ENCODE peak calls at places on chromosomes 1 and 21, in five cellular contexts. F is Peyer's patch, C is A549, H is adrenal gland, V is tibial nerve. A is an unnamed sample.

GRCh38 chr1:27122652-27123051 is 32.3 kb downstream of the SLC9A1 start:
- DNase-seq in F (peak; percentile 79), C (peak; percentile 77), H (peak; percentile 95), V (no peak), A (peak; percentile 78)

GRCh38 chr1:59020151-59020997 is 236.5 kb upstream of the JUN start:
- DNase-seq in F (no peak), C (no peak), H (peak; percentile 79), V (peak; percentile 51), A (no peak)

GRCh38 chr1:230062521-230062920 is 4.5 kb upstream of the GALNT2 start:
- DNase-seq in F (no peak), C (no peak), H (no peak), V (no peak), A (no peak)

GRCh38 chr1:158046726-158047510 is 53.5 kb downstream of the KIRREL1 start:
- DNase-seq in F (no peak), C (no peak), H (no peak), V (no peak), A (no peak)

GRCh38 chr1:155127105-155127671 is 488 bp upstream of the EFNA1 start:
- DNase-seq in F (peak; percentile 90), C (no peak), H (peak; percentile 86), V (peak; percentile 76), A (peak; percentile 94)

GRCh38 chr1:175783126-175783722 is 39.8 kb upstream of the TNR start:
- DNase-seq in F (no peak), C (no peak), H (no peak), V (no peak), A (no peak)

GRCh38 chr1:78237364-78237916 is 191.7 kb downstream of the GIPC2 start:
- DNase-seq in F (no peak), C (no peak), H (no peak), V (no peak), A (no peak)

GRCh38 chr1:198156111-198156744 is 570 bp upstream of the NEK7 start:
- DNase-seq in F (peak; percentile 68), C (peak; percentile 77), H (peak; percentile 78), V (peak; percentile 70), A (no peak)

GRCh38 chr1:38898653-38899230 is 17.4 kb upstream of the GJA9 start:
- DNase-seq in F (no peak), C (no peak), H (no peak), V (no peak), A (no peak)

GRCh38 chr1:21090460-21090859 is 86.2 kb downstream of the EIF4G3 start:
- DNase-seq in F (no peak), C (no peak), H (no peak), V (no peak), A (no peak)

GRCh38 chr1:223135176-223135575 is 7.9 kb downstream of the TLR5 start:
- DNase-seq in F (no peak), C (no peak), H (peak; percentile 78), V (no peak), A (no peak)

GRCh38 chr1:168469690-168470089 is 74.1 kb downstream of the XCL2 start:
- DNase-seq in F (no peak), C (peak; percentile 21), H (peak; percentile 93), V (peak; percentile 45), A (no peak)

GRCh38 chr21:18058731-18059398 is 185.8 kb upstream of the CHODL start:
- DNase-seq in F (no peak), C (no peak), H (no peak), V (no peak), A (no peak)

GRCh38 chr1:244049969-244050834 is 881 bp upstream of the ZBTB18 start:
- DNase-seq in F (peak; percentile 58), C (no peak), H (no peak), V (no peak), A (no peak)

GRCh38 chr1:108831225-108831624 is 25.7 kb downstream of the AKNAD1 start:
- DNase-seq in F (no peak), C (no peak), H (no peak), V (peak; percentile 40), A (no peak)

GRCh38 chr1:23178414-23178813 is 9.8 kb upstream of the LUZP1 start:
- DNase-seq in F (no peak), C (no peak), H (peak; percentile 34), V (no peak), A (no peak)

GRCh38 chr1:155709391-155709790 is 20.5 kb downstream of the DAP3 start:
- DNase-seq in F (no peak), C (no peak), H (no peak), V (no peak), A (no peak)

GRCh38 chr1:76234061-76234460 is 159.5 kb downstream of the ST6GALNAC3 start:
- DNase-seq in F (no peak), C (no peak), H (no peak), V (no peak), A (no peak)

GRCh38 chr1:36099681-36100341 is 11.1 kb downstream of the ADPRS start:
- DNase-seq in F (peak; percentile 86), C (peak; percentile 69), H (peak; percentile 85), V (peak; percentile 84), A (peak; percentile 82)

GRCh38 chr1:51565009-51565408 is 45.9 kb upstream of the EPS15 start:
- DNase-seq in F (no peak), C (no peak), H (no peak), V (no peak), A (no peak)
- H3K4me1 ChIP-seq in F (no peaks in the 10 kb centered on the region), C (peaks cover 37% of the 10 kb centered on the region), H (peaks cover 34% of the 10 kb centered on the region), V (peaks cover 28% of the 10 kb centered on the region), A (peaks cover 8% of the 10 kb centered on the region)

GRCh38 chr1:81172483-81172882 is 628.3 kb upstream of the ADGRL2 start:
- DNase-seq in F (no peak), C (no peak), H (no peak), V (no peak), A (no peak)
- H3K9me3 ChIP-seq in F (no peaks in the 10 kb centered on the region), C (no peaks in the 10 kb centered on the region), H (no peaks in the 10 kb centered on the region), V (peaks cover 33% of the 10 kb centered on the region), A (no peaks in the 10 kb centered on the region)

GRCh38 chr1:100895540-100896480 is at the start of gene SLC30A7:
- DNase-seq in F (peak; percentile 98), C (peak; percentile 52), H (peak; percentile 97), V (peak; percentile 95), A (peak; percentile 98)
- TF ChIP-seq POLR2A in F (peak; percentile 64), C (peak; percentile 55), H (peak; percentile 90), V (peak; percentile 53), A (peak; percentile 75)

DNA sequence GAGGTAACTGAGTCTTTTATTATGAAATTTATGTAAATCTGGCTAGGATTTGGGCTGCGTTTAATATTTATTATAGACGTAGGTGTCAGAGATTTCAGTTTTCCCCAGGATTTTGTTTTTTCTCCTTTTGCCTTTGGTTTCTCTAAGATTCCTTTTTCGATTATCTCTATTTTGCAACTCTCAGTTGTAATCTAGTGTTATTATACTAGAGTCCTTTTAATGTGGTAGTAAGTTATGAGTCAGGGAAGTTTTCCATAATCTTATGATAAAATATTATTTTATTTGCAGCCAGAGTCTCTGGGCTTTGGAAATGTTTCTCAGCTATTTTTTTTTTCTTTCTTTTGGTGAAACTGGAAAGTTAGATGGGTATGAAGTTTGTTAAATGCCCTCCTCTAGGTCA is 1043.8 kb downstream of the PLA2G4A start:
- DNase-seq in F (no peak), C (no peak), H (no peak), V (no peak), A (no peak)
- H3K4me1 ChIP-seq in F (no peaks in the 10 kb centered on the region), C (no peaks in the 10 kb centered on the region), H (no peaks in the 10 kb centered on the region), V (no peaks in the 10 kb centered on the region), A (no peaks in the 10 kb centered on the region)

GRCh38 chr21:45889961-45890360 is 91.6 kb upstream of the COL6A1 start:
- DNase-seq in F (no peak), C (no peak), H (no peak), V (no peak), A (no peak)
- H3K9me3 ChIP-seq in F (no peaks in the 10 kb centered on the region), C (no peaks in the 10 kb centered on the region), H (no peaks in the 10 kb centered on the region), V (no peaks in the 10 kb centered on the region), A (no peaks in the 10 kb centered on the region)

DNA sequence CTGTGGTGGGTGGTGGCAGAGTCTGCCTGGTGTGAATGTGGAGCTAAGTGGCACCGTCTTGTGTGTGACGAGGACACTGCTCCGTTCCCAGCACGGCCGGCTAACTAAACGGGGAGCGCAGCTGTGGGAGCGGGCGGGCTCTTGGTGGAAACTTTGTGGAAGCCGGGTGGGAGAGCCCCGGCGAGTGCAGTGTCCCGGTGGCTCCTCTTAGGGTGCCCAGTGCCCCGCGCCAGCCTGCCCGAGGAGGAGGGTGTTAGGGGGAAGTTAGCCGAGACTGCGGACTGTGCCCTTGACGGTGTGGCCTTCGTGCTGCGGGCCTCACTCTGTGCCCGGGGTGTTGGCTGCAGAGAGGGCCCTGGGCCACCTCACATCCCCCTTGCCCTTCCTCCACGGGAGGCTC is 9.9 kb downstream of the PEX10 start:
- DNase-seq in F (no peak), C (no peak), H (peak; percentile 52), V (no peak), A (no peak)
- TF ChIP-seq POLR2A in F (no peak), C (no peak), H (no peak), V (no peak), A (no peak)

GRCh38 chr1:203667616-203668015 is 41.0 kb downstream of the ATP2B4 start:
- DNase-seq in F (no peak), C (no peak), H (no peak), V (no peak), A (no peak)

GRCh38 chr1:203663820-203664219 is 37.2 kb downstream of the ATP2B4 start:
- DNase-seq in F (no peak), C (no peak), H (no peak), V (no peak), A (no peak)

GRCh38 chr1:203666621-203667020 is 40.0 kb downstream of the ATP2B4 start:
- DNase-seq in F (no peak), C (no peak), H (no peak), V (no peak), A (no peak)

GRCh38 chr1:203668401-203668800 is 41.8 kb downstream of the ATP2B4 start:
- DNase-seq in F (no peak), C (no peak), H (no peak), V (no peak), A (no peak)

GRCh38 chr1:203665986-203666385 is 39.4 kb downstream of the ATP2B4 start:
- DNase-seq in F (no peak), C (no peak), H (no peak), V (no peak), A (no peak)
- H3K4me1 ChIP-seq in F (no peaks in the 10 kb centered on the region), C (peaks cover 29% of the 10 kb centered on the region), H (peaks cover 24% of the 10 kb centered on the region), V (peaks cover 43% of the 10 kb centered on the region), A (no peaks in the 10 kb centered on the region)

DNA sequence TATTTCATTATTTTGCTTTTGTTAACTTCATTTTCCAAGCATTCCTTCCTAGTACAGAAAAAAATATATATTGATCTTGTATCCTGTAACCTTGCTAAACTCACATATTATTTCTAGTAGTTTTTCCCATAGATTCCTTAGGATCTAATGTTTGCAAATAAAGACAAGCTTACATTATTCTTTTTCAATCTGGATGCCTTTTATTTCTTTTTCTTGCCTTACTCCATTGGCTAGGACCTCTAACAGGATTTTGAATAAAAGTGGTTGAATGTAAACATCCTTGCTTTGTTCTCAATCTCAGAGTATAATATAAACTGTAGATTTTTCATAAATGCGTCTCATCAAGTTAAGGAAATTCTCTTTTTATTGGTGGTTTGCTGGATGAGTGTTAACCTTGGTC is 74.5 kb upstream of the GUCA2A start:
- DNase-seq in F (no peak), C (no peak), H (no peak), V (no peak), A (no peak)
- H3K9me3 ChIP-seq in F (peaks cover 7% of the 10 kb centered on the region), C (peaks cover 16% of the 10 kb centered on the region), H (no peaks in the 10 kb centered on the region), V (peaks cover 33% of the 10 kb centered on the region), A (no peaks in the 10 kb centered on the region)